ENCODE peak calls at places on chromosomes 16 and 17, in five cellular contexts. One of them, this sample, is unnamed.

GRCh38 chr16:30652718-30653117 is 2.0 kb downstream of the PRR14 start:
- DNase-seq in PC-3: no peak
- DNase-seq in IMR-90: no peak
- DNase-seq in mammary epithelial cell: no peak
- DNase-seq in MM.1S: no peak
- DNase-seq in this sample: no peak

GRCh38 chr16:4245400-4245799 is 3.5 kb upstream of the SRL start:
- DNase-seq in PC-3: no peak
- DNase-seq in MM.1S: no peak
- DNase-seq in IMR-90: peak; percentile 39
- DNase-seq in mammary epithelial cell: no peak
- DNase-seq in this sample: no peak

GRCh38 chr16:72986011-72986410 is 61.9 kb downstream of the ZFHX3 start:
- DNase-seq in MM.1S: no peak
- DNase-seq in PC-3: no peak
- DNase-seq in mammary epithelial cell: no peak
- DNase-seq in IMR-90: no peak
- DNase-seq in this sample: no peak

GRCh38 chr17:83177611-83178532 is 98.5 kb downstream of the METRNL start:
- DNase-seq in mammary epithelial cell: no peak
- DNase-seq in MM.1S: no peak
- DNase-seq in IMR-90: no peak
- DNase-seq in PC-3: no peak
- DNase-seq in this sample: no peak

GRCh38 chr17:78675836-78676235 is 98.6 kb upstream of the DNAH17 start:
- DNase-seq in MM.1S: no peak
- DNase-seq in mammary epithelial cell: no peak
- DNase-seq in IMR-90: no peak
- DNase-seq in PC-3: no peak
- DNase-seq in this sample: no peak

GRCh38 chr17:36743130-36743529 is 141.7 kb downstream of the MRM1 start:
- DNase-seq in IMR-90: no peak
- DNase-seq in mammary epithelial cell: no peak
- DNase-seq in MM.1S: no peak
- DNase-seq in PC-3: no peak
- DNase-seq in this sample: no peak

GRCh38 chr17:48439875-48440505 is 10.0 kb upstream of the SKAP1 start:
- DNase-seq in IMR-90: no peak
- DNase-seq in MM.1S: peak; percentile 76
- DNase-seq in PC-3: no peak
- DNase-seq in mammary epithelial cell: no peak
- DNase-seq in this sample: no peak

GRCh38 chr16:2816751-2817495 is at the start of gene PRSS21:
- DNase-seq in IMR-90: no peak
- DNase-seq in mammary epithelial cell: no peak
- DNase-seq in PC-3: no peak
- DNase-seq in MM.1S: no peak
- DNase-seq in this sample: no peak

GRCh38 chr17:2563061-2563460 is 30.4 kb upstream of the PAFAH1B1 start:
- DNase-seq in mammary epithelial cell: peak; percentile 95
- DNase-seq in IMR-90: no peak
- DNase-seq in MM.1S: no peak
- DNase-seq in PC-3: no peak
- DNase-seq in this sample: peak; percentile 62

GRCh38 chr17:7016886-7017826 is 4.7 kb downstream of the RNASEK start:
- DNase-seq in MM.1S: no peak
- DNase-seq in IMR-90: no peak
- DNase-seq in mammary epithelial cell: no peak
- DNase-seq in PC-3: no peak
- DNase-seq in this sample: no peak

GRCh38 chr17:47099451-47099986 is 89.6 kb downstream of the CDC27 start:
- DNase-seq in PC-3: no peak
- DNase-seq in MM.1S: no peak
- DNase-seq in mammary epithelial cell: no peak
- DNase-seq in IMR-90: no peak
- DNase-seq in this sample: no peak

GRCh38 chr17:56943505-56944125 is 17.2 kb downstream of the COIL start:
- DNase-seq in mammary epithelial cell: no peak
- DNase-seq in PC-3: no peak
- DNase-seq in MM.1S: no peak
- DNase-seq in IMR-90: no peak
- DNase-seq in this sample: no peak

GRCh38 chr17:57097832-57098421 is 12.9 kb downstream of the AKAP1 start:
- DNase-seq in MM.1S: no peak
- DNase-seq in mammary epithelial cell: peak; percentile 48
- DNase-seq in PC-3: peak; percentile 73
- DNase-seq in IMR-90: peak; percentile 78
- DNase-seq in this sample: no peak

GRCh38 chr17:50051082-50051576 is 4.8 kb upstream of the ITGA3 start:
- DNase-seq in mammary epithelial cell: peak; percentile 93
- DNase-seq in PC-3: peak; percentile 100
- DNase-seq in IMR-90: peak; percentile 88
- DNase-seq in MM.1S: peak; percentile 15
- DNase-seq in this sample: no peak

GRCh38 chr16:89815639-89816348 is 653 bp downstream of the FANCA start:
- DNase-seq in IMR-90: no peak
- DNase-seq in MM.1S: no peak
- DNase-seq in mammary epithelial cell: no peak
- DNase-seq in PC-3: peak; percentile 15
- DNase-seq in this sample: peak; percentile 39

GRCh38 chr16:85330694-85331188 is 218.5 kb upstream of the CIBAR2 start:
- DNase-seq in PC-3: peak; percentile 71
- DNase-seq in MM.1S: peak; percentile 19
- DNase-seq in IMR-90: peak; percentile 86
- DNase-seq in mammary epithelial cell: peak; percentile 61
- DNase-seq in this sample: peak; percentile 90

GRCh38 chr17:77235370-77236080 is 94.8 kb downstream of the SEC14L1 start:
- DNase-seq in PC-3: no peak
- DNase-seq in MM.1S: peak; percentile 93
- DNase-seq in IMR-90: peak; percentile 88
- DNase-seq in mammary epithelial cell: no peak
- DNase-seq in this sample: no peak

GRCh38 chr17:17698869-17699351 is 17.7 kb downstream of the RAI1 start:
- DNase-seq in IMR-90: peak; percentile 41
- DNase-seq in MM.1S: no peak
- DNase-seq in PC-3: no peak
- DNase-seq in mammary epithelial cell: no peak
- DNase-seq in this sample: peak; percentile 57

GRCh38 chr17:30344283-30345088 is 10.6 kb upstream of the TMIGD1 start:
- DNase-seq in PC-3: peak; percentile 73
- DNase-seq in IMR-90: peak; percentile 59
- DNase-seq in MM.1S: no peak
- DNase-seq in mammary epithelial cell: peak; percentile 32
- DNase-seq in this sample: no peak

GRCh38 chr16:89106533-89107208 is 13.0 kb downstream of the ACSF3 start:
- DNase-seq in PC-3: no peak
- DNase-seq in IMR-90: no peak
- DNase-seq in mammary epithelial cell: no peak
- DNase-seq in MM.1S: no peak
- DNase-seq in this sample: no peak

GRCh38 chr16:87127061-87127765 is 190.0 kb downstream of the C16orf95 start:
- DNase-seq in PC-3: no peak
- DNase-seq in mammary epithelial cell: no peak
- DNase-seq in IMR-90: peak; percentile 44
- DNase-seq in MM.1S: no peak
- DNase-seq in this sample: no peak
- H3K9ac ChIP-seq in PC-3: no peak overlapping the region
- H3K9ac ChIP-seq in mammary epithelial cell: no peak overlapping the region
- H3K9ac ChIP-seq in IMR-90: peak overlapping the region; percentile 3
- H3K9ac ChIP-seq in MM.1S: no peak overlapping the region
- H3K9ac ChIP-seq in this sample: no peak overlapping the region

DNA sequence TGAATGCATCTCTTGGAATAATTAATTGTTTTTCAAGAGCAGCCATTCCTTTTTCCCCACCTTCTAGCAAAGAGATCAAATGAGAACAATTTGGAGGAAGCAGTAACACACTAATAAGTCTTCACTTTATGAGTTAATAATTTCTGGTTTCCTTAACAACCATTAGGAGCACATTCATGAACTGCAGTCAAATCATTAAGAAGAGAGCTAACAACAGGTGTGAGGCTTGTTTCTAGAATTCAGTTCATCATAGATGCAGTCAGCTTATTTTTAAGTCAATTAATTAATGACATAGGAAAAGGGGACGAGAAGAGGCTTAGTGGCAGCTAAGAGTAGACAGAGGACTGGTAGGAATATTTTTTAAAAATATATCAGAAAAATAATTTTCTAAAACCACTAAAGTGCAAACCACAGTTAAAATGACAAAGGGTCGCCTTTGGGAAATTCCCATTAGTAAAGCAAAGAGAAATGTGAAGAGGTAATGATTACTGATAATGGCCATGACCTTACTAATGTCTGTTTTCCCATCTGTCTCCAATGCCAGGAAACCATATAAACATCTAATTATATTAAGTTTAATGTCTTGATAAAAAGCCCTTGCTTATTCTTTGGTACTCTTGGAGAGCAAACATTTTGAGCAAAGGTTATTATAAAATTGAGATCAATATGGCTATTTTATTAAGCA is 184.2 kb downstream of the KCNJ2 start:
- DNase-seq in mammary epithelial cell: no peak
- DNase-seq in MM.1S: no peak
- DNase-seq in PC-3: no peak
- DNase-seq in IMR-90: no peak
- DNase-seq in this sample: no peak
- H3K4me2 ChIP-seq in mammary epithelial cell: no peak overlapping the region
- H3K4me2 ChIP-seq in MM.1S: no peak overlapping the region
- H3K4me2 ChIP-seq in PC-3: no peak overlapping the region
- H3K4me2 ChIP-seq in IMR-90: no peak overlapping the region
- H3K4me2 ChIP-seq in this sample: no peak overlapping the region

GRCh38 chr17:81630274-81630673 is 6.6 kb downstream of the NPLOC4 start:
- DNase-seq in PC-3: no peak
- DNase-seq in MM.1S: no peak
- DNase-seq in mammary epithelial cell: no peak
- DNase-seq in IMR-90: no peak
- DNase-seq in this sample: no peak
- H4K20me1 ChIP-seq in PC-3: peaks cover 33% of the 10 kb centered on the region
- H4K20me1 ChIP-seq in MM.1S: peaks cover 2% of the 10 kb centered on the region
- H4K20me1 ChIP-seq in mammary epithelial cell: no peaks in the 10 kb centered on the region
- H4K20me1 ChIP-seq in IMR-90: peaks cover 51% of the 10 kb centered on the region
- H4K20me1 ChIP-seq in this sample: peaks cover 10% of the 10 kb centered on the region

GRCh38 chr17:81641825-81642489 is 5.0 kb downstream of the TSPAN10 start:
- DNase-seq in IMR-90: peak; percentile 77
- DNase-seq in PC-3: peak; percentile 83
- DNase-seq in mammary epithelial cell: peak; percentile 57
- DNase-seq in MM.1S: no peak
- DNase-seq in this sample: no peak
- H3K9ac ChIP-seq in IMR-90: peak overlapping the region; percentile 57
- H3K9ac ChIP-seq in PC-3: peak overlapping the region; percentile 46
- H3K9ac ChIP-seq in mammary epithelial cell: no peak overlapping the region
- H3K9ac ChIP-seq in MM.1S: no peak overlapping the region
- H3K9ac ChIP-seq in this sample: no peak overlapping the region